ENCODE peak calls at places on chromosomes 11 and 22, in nine cellular contexts. W is BE2C, U is lower lobe of right lung, O is adipocyte, P is GM12878, V is H9, Q is neural progenitor cell, X is fibroblast of lung, Z is upper lobe of right lung. D is an unnamed sample. For H3K4me1, the result is how much of the 10 kb centered on the place peaks cover.

GRCh38 chr11:64372802-64373597 is 14.0 kb downstream of the RPS6KA4 start:
- DNase-seq in W (peak), U (no peak), O (no peak), P (no peak), V (peak), Q (no peak), X (no peak), Z (no peak), D (no peak)

GRCh38 chr22:30943368-30943767 is 25.2 kb downstream of the MORC2 start:
- DNase-seq in W (no peak), U (no peak), O (no peak), P (no peak), V (no peak), Q (no peak), X (no peak), Z (no peak), D (no peak)

GRCh38 chr11:9708544-9708943 is 44.7 kb downstream of the SWAP70 start:
- DNase-seq in W (no peak), U (no peak), O (no peak), P (no peak), V (no peak), Q (no peak), X (no peak), Z (no peak), D (no peak)

GRCh38 chr11:85750646-85751045 is 60.3 kb downstream of the SYTL2 start:
- DNase-seq in W (no peak), U (no peak), O (no peak), P (no peak), V (no peak), Q (no peak), X (no peak), Z (no peak), D (no peak)

GRCh38 chr11:126007263-126007662 is 55.4 kb downstream of the CDON start:
- DNase-seq in W (peak), U (no peak), O (peak), P (no peak), V (no peak), Q (no peak), X (peak), Z (no peak), D (no peak)

GRCh38 chr11:116333193-116333592 is 439.6 kb downstream of the BUD13 start:
- DNase-seq in W (no peak), U (no peak), O (no peak), P (no peak), V (peak), Q (no peak), X (no peak), Z (no peak), D (no peak)

GRCh38 chr11:96307748-96308133 is 35.3 kb downstream of the MAML2 start:
- DNase-seq in W (peak), U (no peak), O (peak), P (no peak), V (no peak), Q (no peak), X (peak), Z (no peak), D (no peak)

GRCh38 chr11:78798567-78799170 is 224.0 kb upstream of the NARS2 start:
- DNase-seq in W (peak), U (peak), O (peak), P (no peak), V (peak), Q (peak), X (peak), Z (peak), D (peak)

GRCh38 chr11:68463714-68464113 is 3.2 kb downstream of the PPP6R3 start:
- DNase-seq in W (no peak), U (no peak), O (peak), P (no peak), V (no peak), Q (no peak), X (no peak), Z (peak), D (no peak)

GRCh38 chr11:122153746-122154145 is 37.7 kb upstream of the BLID start:
- DNase-seq in W (no peak), U (no peak), O (no peak), P (no peak), V (no peak), Q (no peak), X (no peak), Z (no peak), D (no peak)

GRCh38 chr11:122157540-122158173 is 41.6 kb upstream of the BLID start:
- DNase-seq in W (no peak), U (no peak), O (no peak), P (no peak), V (no peak), Q (no peak), X (peak), Z (no peak), D (no peak)

GRCh38 chr11:122155001-122155400 is 39.0 kb upstream of the BLID start:
- DNase-seq in W (no peak), U (no peak), O (no peak), P (no peak), V (no peak), Q (no peak), X (no peak), Z (no peak), D (no peak)

GRCh38 chr11:122154227-122154626 is 38.2 kb upstream of the BLID start:
- DNase-seq in W (no peak), U (no peak), O (no peak), P (no peak), V (no peak), Q (no peak), X (no peak), Z (no peak), D (no peak)

GRCh38 chr11:122155765-122156527 is 39.9 kb upstream of the BLID start:
- DNase-seq in W (no peak), U (no peak), O (no peak), P (no peak), V (no peak), Q (no peak), X (no peak), Z (no peak), D (no peak)
- H3K4me1 ChIP-seq in W (under half), U (under half), O (half or more), P (under half), V (under half), Q (under half), X (under half), Z (under half), D (half or more)

GRCh38 chr22:37807410-37808293 is at the start of gene GCAT:
- DNase-seq in W (peak), U (peak), O (peak), P (peak), V (peak), Q (peak), X (peak), Z (peak), D (peak)

GRCh38 chr22:37804886-37805857 is 2.6 kb upstream of the GCAT start:
- DNase-seq in W (peak), U (peak), O (peak), P (no peak), V (peak), Q (peak), X (peak), Z (peak), D (peak)

GRCh38 chr22:37804502-37804885 is 3.2 kb upstream of the GCAT start:
- DNase-seq in W (no peak), U (no peak), O (peak), P (no peak), V (no peak), Q (peak), X (no peak), Z (no peak), D (no peak)

GRCh38 chr22:37806409-37807338 is 1.1 kb upstream of the GCAT start:
- DNase-seq in W (peak), U (peak), O (peak), P (no peak), V (no peak), Q (peak), X (peak), Z (no peak), D (no peak)

GRCh38 chr22:37805878-37806277 is 1.9 kb upstream of the GCAT start:
- DNase-seq in W (no peak), U (no peak), O (no peak), P (no peak), V (no peak), Q (no peak), X (no peak), Z (no peak), D (no peak)
- H3K4me1 ChIP-seq in W (under half), U (half or more), O (under half), P (under half), V (under half), Q (under half), X (under half), Z (under half), D (half or more)

DNA sequence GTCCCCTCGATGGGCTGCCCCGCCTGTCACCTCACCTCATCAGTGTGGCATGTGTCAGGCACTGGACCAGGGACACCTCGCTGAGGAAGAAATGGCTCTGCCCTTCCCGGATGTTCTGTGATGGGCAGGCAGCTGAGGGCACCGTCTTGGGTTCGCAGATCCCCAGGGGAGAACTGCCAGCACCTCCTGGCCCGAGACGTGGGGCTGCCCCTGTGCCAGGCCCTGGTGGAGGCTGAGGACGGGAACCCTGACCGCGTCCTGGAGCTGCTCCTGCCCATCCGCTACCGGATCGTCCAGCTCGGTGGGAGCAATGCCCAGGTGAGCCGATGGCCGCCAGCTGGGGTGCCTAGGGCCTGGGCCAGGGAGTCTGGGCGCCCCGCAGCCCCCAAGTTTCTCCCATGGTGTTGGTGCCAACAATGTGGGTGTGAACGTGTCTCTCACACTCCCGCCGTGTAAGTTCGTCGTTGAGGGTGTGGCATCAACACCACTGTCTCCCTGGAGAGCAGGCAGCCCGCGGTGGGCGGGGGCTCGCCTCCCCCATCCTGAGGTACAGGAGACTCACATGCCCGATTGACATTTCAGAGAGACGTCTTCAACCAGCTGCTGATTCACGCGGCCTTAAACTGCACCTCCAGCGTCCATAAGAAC is 7.3 kb upstream of the GTSE1 start:
- DNase-seq in W (no peak), U (peak), O (no peak), P (no peak), V (no peak), Q (no peak), X (no peak), Z (no peak), D (no peak)
- H3K4me1 ChIP-seq in W (under half), U (under half), O (under half), P (under half), V (under half), Q (under half), X (under half), Z (under half), D (under half)

GRCh38 chr11:65917434-65918210 is 1.2 kb downstream of the C11orf68 start:
- DNase-seq in W (no peak), U (no peak), O (no peak), P (no peak), V (no peak), Q (no peak), X (no peak), Z (peak), D (no peak)

GRCh38 chr11:65918211-65919150 is at the start of gene C11orf68:
- DNase-seq in W (no peak), U (no peak), O (no peak), P (no peak), V (no peak), Q (no peak), X (peak), Z (no peak), D (no peak)

GRCh38 chr11:65920035-65920802 is 993 bp downstream of the DRAP1 start:
- DNase-seq in W (peak), U (no peak), O (peak), P (no peak), V (no peak), Q (no peak), X (no peak), Z (peak), D (no peak)

GRCh38 chr11:65921033-65921555 is 1.9 kb downstream of the DRAP1 start:
- DNase-seq in W (no peak), U (no peak), O (no peak), P (no peak), V (no peak), Q (no peak), X (no peak), Z (no peak), D (no peak)

GRCh38 chr11:65919151-65920034 is at the start of gene DRAP1:
- DNase-seq in W (peak), U (peak), O (peak), P (peak), V (peak), Q (peak), X (peak), Z (peak), D (peak)
- H3K4me1 ChIP-seq in W (under half), U (half or more), O (under half), P (under half), V (under half), Q (under half), X (under half), Z (under half), D (half or more)

DNA sequence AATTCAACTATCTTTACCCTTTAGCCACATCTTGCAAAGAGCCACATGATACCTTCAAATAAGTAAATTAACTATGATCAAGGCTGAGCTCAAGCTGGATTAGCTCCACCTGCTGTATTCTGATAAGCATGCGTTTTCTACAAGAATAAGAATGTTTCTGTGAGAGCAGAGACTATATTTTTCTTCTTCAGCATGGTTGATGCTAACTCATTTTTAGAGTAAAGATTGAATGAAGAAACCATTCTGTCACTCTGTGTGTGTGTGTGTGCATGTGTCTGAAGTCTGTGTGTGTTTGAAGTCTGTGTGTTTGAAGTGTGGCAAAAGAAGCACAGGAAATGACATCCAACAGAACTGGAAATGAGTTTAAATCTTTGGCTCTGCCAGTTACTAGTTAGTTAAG is 12.0 kb upstream of the LAYN start:
- DNase-seq in W (no peak), U (no peak), O (no peak), P (no peak), V (no peak), Q (no peak), X (no peak), Z (no peak), D (no peak)
- H3K4me1 ChIP-seq in W (under half), U (under half), O (under half), P (under half), V (under half), Q (under half), X (under half), Z (under half), D (under half)

GRCh38 chr22:44190381-44190976 is 9.8 kb downstream of the PARVG start:
- DNase-seq in W (no peak), U (no peak), O (no peak), P (no peak), V (no peak), Q (no peak), X (no peak), Z (peak), D (no peak)
- H3K4me1 ChIP-seq in W (under half), U (under half), O (under half), P (under half), V (under half), Q (under half), X (under half), Z (under half), D (under half)

GRCh38 chr11:70074701-70075100 is 3.4 kb upstream of the ANO1 start:
- DNase-seq in W (no peak), U (no peak), O (no peak), P (no peak), V (peak), Q (no peak), X (no peak), Z (peak), D (no peak)

GRCh38 chr11:70073188-70073817 is 4.8 kb upstream of the ANO1 start:
- DNase-seq in W (no peak), U (no peak), O (no peak), P (no peak), V (peak), Q (peak), X (peak), Z (peak), D (no peak)

GRCh38 chr11:70072471-70073187 is 5.5 kb upstream of the ANO1 start:
- DNase-seq in W (no peak), U (no peak), O (no peak), P (no peak), V (peak), Q (no peak), X (no peak), Z (peak), D (no peak)

GRCh38 chr11:70075836-70076235 is 2.3 kb upstream of the ANO1 start:
- DNase-seq in W (no peak), U (no peak), O (no peak), P (no peak), V (peak), Q (no peak), X (no peak), Z (no peak), D (no peak)

GRCh38 chr11:70073881-70074371 is 4.2 kb upstream of the ANO1 start:
- DNase-seq in W (no peak), U (no peak), O (peak), P (no peak), V (peak), Q (no peak), X (no peak), Z (peak), D (no peak)
- H3K4me1 ChIP-seq in W (under half), U (under half), O (under half), P (under half), V (under half), Q (under half), X (under half), Z (under half), D (under half)

GRCh38 chr11:11379661-11380060 is 26.6 kb upstream of the CSNK2A3 start:
- DNase-seq in W (no peak), U (no peak), O (no peak), P (no peak), V (no peak), Q (no peak), X (no peak), Z (no peak), D (no peak)

GRCh38 chr11:11382858-11383532 is 29.9 kb upstream of the CSNK2A3 start:
- DNase-seq in W (no peak), U (no peak), O (no peak), P (no peak), V (no peak), Q (peak), X (no peak), Z (no peak), D (no peak)

GRCh38 chr11:11380340-11380739 is 27.3 kb upstream of the CSNK2A3 start:
- DNase-seq in W (no peak), U (no peak), O (no peak), P (no peak), V (no peak), Q (no peak), X (no peak), Z (no peak), D (no peak)

GRCh38 chr11:11381471-11382100 is 28.5 kb upstream of the CSNK2A3 start:
- DNase-seq in W (no peak), U (no peak), O (no peak), P (no peak), V (no peak), Q (no peak), X (no peak), Z (no peak), D (no peak)

GRCh38 chr11:11380883-11381282 is 27.8 kb upstream of the CSNK2A3 start:
- DNase-seq in W (no peak), U (no peak), O (no peak), P (no peak), V (no peak), Q (no peak), X (no peak), Z (no peak), D (no peak)
- H3K4me1 ChIP-seq in W (under half), U (under half), O (under half), P (under half), V (under half), Q (under half), X (under half), Z (under half), D (under half)

GRCh38 chr11:1483445-1483961 is 3.1 kb downstream of the MOB2 start:
- DNase-seq in W (no peak), U (peak), O (no peak), P (no peak), V (no peak), Q (no peak), X (no peak), Z (peak), D (no peak)
- H3K4me1 ChIP-seq in W (under half), U (half or more), O (under half), P (under half), V (under half), Q (under half), X (under half), Z (under half), D (half or more)

GRCh38 chr11:73388241-73389133 is 12.3 kb downstream of the RELT start:
- DNase-seq in W (no peak), U (peak), O (no peak), P (no peak), V (no peak), Q (peak), X (no peak), Z (no peak), D (no peak)

GRCh38 chr11:73384871-73385692 is 8.9 kb downstream of the RELT start:
- DNase-seq in W (no peak), U (peak), O (peak), P (peak), V (no peak), Q (no peak), X (no peak), Z (peak), D (no peak)

GRCh38 chr11:73387594-73388021 is 11.4 kb downstream of the RELT start:
- DNase-seq in W (no peak), U (peak), O (peak), P (no peak), V (no peak), Q (peak), X (peak), Z (no peak), D (no peak)

GRCh38 chr11:73386026-73386425 is 9.8 kb downstream of the RELT start:
- DNase-seq in W (no peak), U (peak), O (peak), P (peak), V (no peak), Q (no peak), X (no peak), Z (peak), D (no peak)

DNA sequence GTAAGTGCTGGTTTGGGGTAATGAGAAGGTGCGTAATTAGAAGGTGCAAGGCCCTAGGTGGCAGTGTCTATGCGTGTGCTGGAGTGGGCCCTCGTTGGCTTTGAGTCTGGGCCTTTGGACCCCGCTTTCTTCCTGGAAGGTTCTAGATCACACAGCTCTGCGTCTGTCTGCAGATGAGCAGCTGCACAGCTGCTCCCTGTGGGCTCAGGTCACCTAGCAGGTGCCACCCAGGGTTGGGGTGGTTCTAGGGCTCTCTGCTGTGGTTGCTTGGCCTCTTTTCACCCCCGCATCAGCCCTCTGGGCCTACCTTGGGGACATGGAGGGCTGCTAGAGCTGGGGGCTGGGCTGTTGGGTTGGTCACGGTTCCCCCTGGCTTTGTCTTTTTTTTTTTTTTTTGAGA is 10.4 kb downstream of the RELT start:
- DNase-seq in W (no peak), U (no peak), O (no peak), P (no peak), V (no peak), Q (no peak), X (no peak), Z (no peak), D (no peak)
- H3K4me1 ChIP-seq in W (under half), U (half or more), O (under half), P (half or more), V (under half), Q (under half), X (under half), Z (under half), D (under half)